ENCODE peak calls at places on chromosome 17, in ten cellular contexts. P, O, Y, S, H, X, C, F, M and I are unnamed samples.

GRCh38 chr17:40035162-40035559 is 19.0 kb downstream of the MED24 start:
- ATAC-seq in Y (no peak), C (no peak), O (peak; percentile 60), P (no peak), H (no peak), S (no peak), M (peak; percentile 41), F (no peak), X (no peak), I (peak; percentile 26)

GRCh38 chr17:6608321-6608720 is 32.2 kb downstream of the KIAA0753 start:
- ATAC-seq in Y (no peak), H (no peak), F (no peak), O (peak; percentile 56), P (no peak), C (no peak), S (no peak), X (no peak), M (peak; percentile 91), I (no peak)

GRCh38 chr17:57898487-57899311 is 48.9 kb upstream of the MRPS23 start:
- ATAC-seq in X (peak; percentile 9), P (no peak), Y (peak; percentile 62), H (no peak), O (no peak), F (no peak), C (peak; percentile 77), S (peak; percentile 5), M (no peak), I (peak; percentile 74)

GRCh38 chr17:66814026-66814425 is 20.9 kb upstream of the CACNG5 start:
- ATAC-seq in S (no peak), H (no peak), Y (no peak), F (no peak), O (no peak), P (no peak), X (no peak), M (no peak), C (no peak), I (no peak)

GRCh38 chr17:44360826-44361225 is 2.8 kb downstream of the FAM171A2 start:
- ATAC-seq in F (no peak), P (no peak), S (peak; percentile 17), M (no peak), C (no peak), O (no peak), H (no peak), Y (no peak), X (no peak), I (no peak)

GRCh38 chr17:59106463-59107305 is at the start of gene TRIM37:
- ATAC-seq in F (peak; percentile 96), Y (peak; percentile 97), C (peak; percentile 100), X (peak; percentile 99), O (peak; percentile 92), S (peak; percentile 99), M (peak; percentile 97), P (peak; percentile 98), H (peak; percentile 96), I (peak; percentile 98)

GRCh38 chr17:56679148-56679766 is 85.8 kb downstream of the NOG start:
- ATAC-seq in C (no peak), O (no peak), X (peak; percentile 76), F (peak; percentile 67), Y (peak; percentile 78), M (peak; percentile 35), S (peak; percentile 72), H (peak; percentile 38), P (peak; percentile 65), I (no peak)

GRCh38 chr17:63082952-63083351 is 116.9 kb downstream of the TANC2 start:
- ATAC-seq in P (no peak), X (no peak), H (no peak), O (peak; percentile 78), F (no peak), M (peak; percentile 35), Y (no peak), C (no peak), S (no peak), I (no peak)

GRCh38 chr17:56292628-56293027 is 139.4 kb downstream of the ANKFN1 start:
- ATAC-seq in M (peak; percentile 84), F (no peak), O (no peak), Y (no peak), S (no peak), C (no peak), X (no peak), H (no peak), P (no peak), I (no peak)

GRCh38 chr17:45380046-45380765 is 52.5 kb downstream of the ARHGAP27 start:
- ATAC-seq in H (no peak), F (peak; percentile 29), Y (no peak), C (no peak), M (no peak), X (no peak), O (no peak), S (no peak), P (no peak), I (no peak)

GRCh38 chr17:45225964-45226530 is 4.4 kb downstream of the FMNL1 start:
- ATAC-seq in H (peak; percentile 69), M (no peak), Y (peak; percentile 54), O (no peak), X (peak; percentile 64), S (peak; percentile 36), P (peak; percentile 84), C (peak; percentile 76), F (peak; percentile 56), I (no peak)

GRCh38 chr17:35679007-35679682 is 52.3 kb upstream of the RASL10B start:
- ATAC-seq in H (no peak), O (no peak), P (no peak), X (no peak), Y (no peak), M (no peak), C (no peak), F (no peak), S (no peak), I (no peak)

GRCh38 chr17:39999067-39999466 is 16.2 kb upstream of the CSF3 start:
- ATAC-seq in P (no peak), O (peak; percentile 36), S (no peak), Y (peak; percentile 91), H (no peak), M (no peak), C (peak; percentile 68), F (no peak), X (no peak), I (no peak)

GRCh38 chr17:74935585-74936469 is at the start of gene OTOP3:
- ATAC-seq in Y (no peak), P (no peak), C (no peak), H (no peak), O (no peak), F (no peak), S (peak; percentile 66), X (peak; percentile 25), M (peak; percentile 29), I (no peak)

GRCh38 chr17:48132375-48132774 is 24.8 kb downstream of the SNX11 start:
- ATAC-seq in Y (peak; percentile 39), M (no peak), C (no peak), O (no peak), P (no peak), H (no peak), S (no peak), F (no peak), X (peak; percentile 12), I (peak; percentile 57)

DNA sequence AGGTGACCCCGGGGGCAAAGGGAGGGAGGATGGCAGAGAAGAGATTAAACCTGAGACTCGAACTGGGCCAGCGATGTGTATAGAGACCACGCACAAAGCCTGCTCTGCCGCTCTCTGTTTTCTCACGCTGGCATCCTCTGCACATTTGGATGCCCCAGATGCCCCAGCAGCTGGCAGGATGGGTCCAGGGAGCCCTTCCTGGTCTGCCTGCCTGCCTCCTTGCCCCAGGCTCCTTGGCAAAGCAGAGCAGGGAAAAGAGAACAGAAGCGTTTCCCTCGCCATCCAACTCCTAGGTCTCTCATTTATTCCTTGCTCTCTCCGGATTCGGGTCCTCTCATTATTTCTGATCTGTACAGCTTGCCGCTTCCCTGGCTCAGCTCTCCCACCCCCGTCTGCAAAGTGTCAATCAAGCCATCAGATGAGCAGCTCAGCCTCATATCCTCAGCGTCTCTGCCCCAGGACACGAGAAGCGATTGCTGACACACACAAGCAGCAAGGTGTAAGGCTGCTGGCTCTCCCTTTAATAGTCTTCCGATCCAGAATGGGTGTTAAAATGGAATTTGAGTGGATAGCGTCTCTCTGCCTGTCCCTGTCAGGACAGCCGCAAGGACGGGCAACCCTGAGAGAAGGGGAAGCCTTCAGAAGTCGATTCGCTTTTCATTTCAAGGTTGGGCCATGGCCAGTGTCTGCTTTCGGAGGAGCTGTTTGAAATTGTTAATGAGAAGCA is 5.0 kb upstream of the PIPOX start:
- ATAC-seq in C (no peak), S (no peak), F (no peak), Y (no peak), P (no peak), M (no peak), H (no peak), O (peak; percentile 13), X (no peak), I (no peak)
- H3K27ac ChIP-seq in C (no peak overlapping the region), S (no peak overlapping the region), F (no peak overlapping the region), Y (no peak overlapping the region), P (no peak overlapping the region), M (no peak overlapping the region), H (no peak overlapping the region), O (no peak overlapping the region), X (no peak overlapping the region), I (no peak overlapping the region)

GRCh38 chr17:345992-346785 is 6.4 kb downstream of the RPH3AL start:
- ATAC-seq in M (no peak), O (no peak), F (no peak), S (no peak), Y (no peak), C (no peak), X (no peak), H (no peak), P (no peak), I (no peak)
- H3K27ac ChIP-seq in M (no peak overlapping the region), O (peak overlapping the region; percentile 98), F (no peak overlapping the region), S (no peak overlapping the region), Y (no peak overlapping the region), C (no peak overlapping the region), X (no peak overlapping the region), H (no peak overlapping the region), P (no peak overlapping the region), I (no peak overlapping the region)

GRCh38 chr17:78223061-78223460 is 8.4 kb upstream of the TMEM235 start:
- ATAC-seq in S (no peak), Y (no peak), X (peak; percentile 42), C (no peak), P (peak; percentile 20), M (no peak), F (no peak), O (no peak), H (no peak), I (no peak)
- H3K27ac ChIP-seq in S (no peak overlapping the region), Y (peak overlapping the region; percentile 16), X (peak overlapping the region; percentile 25), C (peak overlapping the region; percentile 84), P (no peak overlapping the region), M (no peak overlapping the region), F (no peak overlapping the region), O (no peak overlapping the region), H (no peak overlapping the region), I (no peak overlapping the region)

DNA sequence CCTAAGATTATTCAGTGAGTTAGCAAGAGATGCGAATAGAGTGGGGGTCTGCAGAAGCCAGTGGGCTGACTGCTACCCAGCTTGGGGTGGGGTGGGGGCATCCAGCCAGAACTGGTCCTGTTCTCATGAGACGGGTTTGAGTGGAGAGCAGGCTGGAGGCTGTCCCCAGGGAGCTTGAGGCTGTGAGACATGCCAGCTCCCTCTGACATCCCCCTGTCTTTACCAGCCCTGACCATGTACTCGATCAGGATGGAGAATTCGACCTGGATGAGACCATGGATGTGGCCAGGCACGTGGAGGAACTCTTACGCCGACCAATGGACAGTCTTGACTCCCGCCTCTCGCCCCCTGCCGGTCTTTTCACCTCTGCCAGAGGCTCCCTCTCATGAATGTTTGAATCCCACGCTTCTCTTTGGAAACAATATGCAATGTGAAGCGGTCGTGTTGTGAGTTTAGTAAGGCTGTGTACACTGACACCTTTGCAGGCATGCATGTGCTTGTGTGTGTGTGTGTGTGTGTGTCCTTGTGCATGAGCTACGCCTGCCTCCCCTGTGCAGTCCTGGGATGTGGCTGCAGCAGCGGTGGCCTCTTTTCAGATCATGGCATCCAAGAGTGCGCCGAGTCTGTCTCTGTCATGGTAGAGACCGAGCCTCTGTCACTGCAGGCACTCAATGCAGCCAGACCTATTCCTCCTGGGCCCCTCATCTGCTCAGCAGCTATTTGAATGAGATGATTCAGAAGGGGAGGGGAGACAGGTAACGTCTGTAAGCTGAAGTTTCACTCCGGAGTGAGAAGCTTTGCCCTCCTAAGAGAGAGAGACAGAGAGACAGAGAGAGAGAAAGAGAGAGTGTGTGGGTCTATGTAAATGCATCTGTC is 22.2 kb downstream of the STAT5A start:
- ATAC-seq in M (no peak), F (no peak), X (no peak), P (no peak), Y (no peak), O (no peak), C (no peak), H (no peak), S (no peak), I (no peak)
- H3K27ac ChIP-seq in M (no peak overlapping the region), F (no peak overlapping the region), X (peak overlapping the region; percentile 68), P (peak overlapping the region; percentile 69), Y (peak overlapping the region; percentile 60), O (no peak overlapping the region), C (peak overlapping the region; percentile 76), H (no peak overlapping the region), S (no peak overlapping the region), I (peak overlapping the region; percentile 89)